ENCODE peak calls at places on chromosomes 16 and 17, in ten cellular contexts. Q, Z, O, K, I, G, R, B, X and N are unnamed samples.

GRCh38 chr17:37530420-37530819 is 40.7 kb downstream of the DUSP14 start:
- DNase-seq in Q (no peak), Z (no peak), O (no peak), K (no peak), I (no peak), G (no peak), R (no peak), B (no peak), X (no peak), N (no peak)

GRCh38 chr17:48068491-48068961 is 20.4 kb downstream of the NFE2L1 start:
- DNase-seq in Q (peak), Z (no peak), O (no peak), K (peak), I (peak), G (no peak), R (no peak), B (peak), X (no peak), N (no peak)

GRCh38 chr17:44863254-44863918 is 15.7 kb downstream of the HIGD1B start:
- DNase-seq in Q (no peak), Z (no peak), O (no peak), K (no peak), I (no peak), G (no peak), R (no peak), B (no peak), X (no peak), N (no peak)

GRCh38 chr17:83080641-83081560 is 1.5 kb downstream of the METRNL start:
- DNase-seq in Q (peak), Z (no peak), O (peak), K (peak), I (peak), G (peak), R (no peak), B (no peak), X (peak), N (no peak)

GRCh38 chr16:77787452-77787851 is 912 bp upstream of the VAT1L start:
- DNase-seq in Q (no peak), Z (no peak), O (no peak), K (no peak), I (no peak), G (no peak), R (no peak), B (no peak), X (no peak), N (no peak)

GRCh38 chr16:49929606-49930005 is 73.7 kb upstream of the ZNF423 start:
- DNase-seq in Q (peak), Z (no peak), O (no peak), K (no peak), I (no peak), G (no peak), R (no peak), B (no peak), X (no peak), N (no peak)

GRCh38 chr17:19485800-19486340 is 47.8 kb upstream of the SLC47A1 start:
- DNase-seq in Q (peak), Z (no peak), O (no peak), K (no peak), I (no peak), G (no peak), R (no peak), B (no peak), X (no peak), N (no peak)

GRCh38 chr17:63954402-63955063 is 18.2 kb downstream of the SCN4A start:
- DNase-seq in Q (peak), Z (no peak), O (no peak), K (no peak), I (no peak), G (no peak), R (no peak), B (no peak), X (peak), N (no peak)

GRCh38 chr16:21274172-21274726 is 3.8 kb downstream of the CRYM start:
- DNase-seq in Q (no peak), Z (no peak), O (no peak), K (no peak), I (no peak), G (no peak), R (no peak), B (no peak), X (peak), N (no peak)

GRCh38 chr17:58918072-58918471 is 162.4 kb downstream of the PPM1E start:
- DNase-seq in Q (no peak), Z (no peak), O (no peak), K (no peak), I (peak), G (no peak), R (no peak), B (no peak), X (no peak), N (no peak)

GRCh38 chr17:31248986-31249385 is 48.1 kb downstream of the OMG start:
- DNase-seq in Q (no peak), Z (no peak), O (no peak), K (no peak), I (no peak), G (peak), R (no peak), B (peak), X (no peak), N (no peak)

GRCh38 chr16:54050281-54051210 is 236.0 kb downstream of the IRX3 start:
- DNase-seq in Q (no peak), Z (no peak), O (no peak), K (peak), I (peak), G (no peak), R (no peak), B (no peak), X (no peak), N (no peak)

GRCh38 chr17:10875411-10875810 is 37.5 kb upstream of the PIRT start:
- DNase-seq in Q (no peak), Z (no peak), O (no peak), K (peak), I (peak), G (peak), R (no peak), B (no peak), X (no peak), N (no peak)

GRCh38 chr17:78532311-78532710 is 44.9 kb downstream of the DNAH17 start:
- DNase-seq in Q (peak), Z (no peak), O (no peak), K (peak), I (no peak), G (no peak), R (no peak), B (no peak), X (no peak), N (no peak)

GRCh38 chr17:59496178-59496577 is 69.2 kb upstream of the DHX40 start:
- DNase-seq in Q (no peak), Z (no peak), O (peak), K (no peak), I (no peak), G (no peak), R (no peak), B (no peak), X (no peak), N (no peak)

GRCh38 chr16:25235991-25236390 is 19.2 kb downstream of the AQP8 start:
- DNase-seq in Q (no peak), Z (no peak), O (no peak), K (no peak), I (peak), G (no peak), R (no peak), B (no peak), X (no peak), N (no peak)

GRCh38 chr17:47850373-47850691 is 631 bp downstream of the SP6 start:
- DNase-seq in Q (peak), Z (no peak), O (no peak), K (no peak), I (no peak), G (no peak), R (no peak), B (no peak), X (no peak), N (no peak)

GRCh38 chr17:39027037-39027436 is 59.8 kb upstream of the FBXO47 start:
- DNase-seq in Q (no peak), Z (peak), O (peak), K (peak), I (peak), G (peak), R (no peak), B (peak), X (peak), N (peak)

GRCh38 chr17:42536048-42536371 is at the start of gene NAGLU:
- DNase-seq in Q (peak), Z (peak), O (peak), K (peak), I (peak), G (peak), R (peak), B (peak), X (peak), N (peak)

DNA sequence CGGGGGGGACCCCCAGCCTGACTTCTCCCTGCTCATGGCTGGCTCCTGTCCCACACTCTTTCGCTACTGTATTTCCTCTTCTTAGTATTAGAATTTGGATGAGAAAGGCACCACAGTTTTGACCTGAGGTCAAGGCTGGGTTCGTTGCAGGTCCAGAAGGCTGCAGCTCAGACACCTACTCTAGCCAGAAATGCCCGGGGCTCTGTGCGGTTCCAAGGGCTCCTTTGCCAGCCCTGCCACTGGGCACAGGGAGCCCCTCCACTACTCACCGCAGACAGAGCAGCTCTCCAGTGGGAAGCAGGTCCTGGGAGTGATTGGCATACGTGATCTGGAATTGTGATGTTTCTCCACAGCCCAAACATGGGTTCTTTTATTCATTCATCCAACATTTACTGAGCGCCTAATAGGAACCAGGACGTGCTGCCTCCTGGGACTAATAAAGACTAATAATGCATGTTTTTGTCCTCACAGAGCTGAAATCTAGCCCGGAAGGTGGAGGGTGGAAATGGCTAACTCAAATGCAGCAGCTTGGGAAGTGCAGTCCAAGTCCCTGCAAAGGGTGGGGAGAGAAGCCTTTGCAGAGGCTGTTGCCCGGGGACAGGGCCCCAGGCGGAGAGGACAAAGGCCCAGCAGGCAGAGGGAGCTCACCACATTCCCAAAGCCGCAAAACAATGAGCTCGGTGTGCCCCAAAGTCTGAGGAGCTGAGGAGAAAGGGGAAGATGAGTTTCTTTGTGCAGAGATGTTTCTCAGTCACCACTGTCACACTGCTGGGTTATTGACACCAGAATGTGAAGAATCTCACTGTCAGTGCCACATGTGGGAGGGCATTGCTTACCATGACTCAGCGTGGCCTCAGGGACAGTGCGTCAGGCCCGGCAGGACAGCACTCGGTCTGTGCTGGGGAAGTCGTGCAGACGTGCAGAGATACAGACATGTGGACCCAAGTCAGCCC is 118.4 kb upstream of the CHMP6 start:
- DNase-seq in Q (peak), Z (no peak), O (no peak), K (peak), I (peak), G (no peak), R (no peak), B (no peak), X (no peak), N (no peak)
- H3K4me3 ChIP-seq in Q (no peak), Z (no peak), O (no peak), K (no peak), I (no peak), G (no peak), R (no peak), B (no peak), X (no peak), N (no peak)

GRCh38 chr17:1997587-1998425 is 27.3 kb downstream of the RTN4RL1 start:
- DNase-seq in Q (no peak), Z (no peak), O (peak), K (peak), I (peak), G (no peak), R (no peak), B (no peak), X (no peak), N (no peak)

GRCh38 chr17:1997146-1997586 is 28.0 kb downstream of the RTN4RL1 start:
- DNase-seq in Q (no peak), Z (no peak), O (no peak), K (no peak), I (no peak), G (no peak), R (no peak), B (no peak), X (no peak), N (no peak)

GRCh38 chr17:1996243-1997145 is 28.6 kb downstream of the RTN4RL1 start:
- DNase-seq in Q (no peak), Z (no peak), O (no peak), K (no peak), I (no peak), G (no peak), R (no peak), B (no peak), X (no peak), N (no peak)

GRCh38 chr17:1999557-2000251 is 25.4 kb downstream of the RTN4RL1 start:
- DNase-seq in Q (no peak), Z (peak), O (peak), K (peak), I (peak), G (peak), R (peak), B (peak), X (no peak), N (no peak)

GRCh38 chr17:1998426-1998784 is 26.7 kb downstream of the RTN4RL1 start:
- DNase-seq in Q (no peak), Z (no peak), O (peak), K (peak), I (peak), G (no peak), R (no peak), B (no peak), X (no peak), N (no peak)
- H3K4me3 ChIP-seq in Q (peak), Z (peak), O (no peak), K (no peak), I (peak), G (no peak), R (peak), B (no peak), X (no peak), N (peak)

GRCh38 chr16:10579575-10579964 is 828 bp downstream of the EMP2 start:
- DNase-seq in Q (no peak), Z (no peak), O (no peak), K (no peak), I (no peak), G (no peak), R (no peak), B (peak), X (no peak), N (no peak)

GRCh38 chr16:10578474-10579316 is 1.7 kb downstream of the EMP2 start:
- DNase-seq in Q (no peak), Z (no peak), O (peak), K (no peak), I (no peak), G (no peak), R (no peak), B (peak), X (no peak), N (no peak)

GRCh38 chr16:10581507-10581906 is 1.1 kb upstream of the EMP2 start:
- DNase-seq in Q (no peak), Z (no peak), O (no peak), K (no peak), I (no peak), G (peak), R (no peak), B (peak), X (no peak), N (no peak)

GRCh38 chr16:10577305-10578202 is 2.8 kb downstream of the EMP2 start:
- DNase-seq in Q (no peak), Z (no peak), O (no peak), K (peak), I (peak), G (no peak), R (no peak), B (peak), X (no peak), N (no peak)

GRCh38 chr16:10579965-10580918 is at the start of gene EMP2:
- DNase-seq in Q (peak), Z (peak), O (peak), K (peak), I (peak), G (peak), R (no peak), B (peak), X (no peak), N (no peak)
- H3K4me3 ChIP-seq in Q (peak), Z (peak), O (peak), K (peak), I (peak), G (peak), R (peak), B (peak), X (peak), N (peak)

DNA sequence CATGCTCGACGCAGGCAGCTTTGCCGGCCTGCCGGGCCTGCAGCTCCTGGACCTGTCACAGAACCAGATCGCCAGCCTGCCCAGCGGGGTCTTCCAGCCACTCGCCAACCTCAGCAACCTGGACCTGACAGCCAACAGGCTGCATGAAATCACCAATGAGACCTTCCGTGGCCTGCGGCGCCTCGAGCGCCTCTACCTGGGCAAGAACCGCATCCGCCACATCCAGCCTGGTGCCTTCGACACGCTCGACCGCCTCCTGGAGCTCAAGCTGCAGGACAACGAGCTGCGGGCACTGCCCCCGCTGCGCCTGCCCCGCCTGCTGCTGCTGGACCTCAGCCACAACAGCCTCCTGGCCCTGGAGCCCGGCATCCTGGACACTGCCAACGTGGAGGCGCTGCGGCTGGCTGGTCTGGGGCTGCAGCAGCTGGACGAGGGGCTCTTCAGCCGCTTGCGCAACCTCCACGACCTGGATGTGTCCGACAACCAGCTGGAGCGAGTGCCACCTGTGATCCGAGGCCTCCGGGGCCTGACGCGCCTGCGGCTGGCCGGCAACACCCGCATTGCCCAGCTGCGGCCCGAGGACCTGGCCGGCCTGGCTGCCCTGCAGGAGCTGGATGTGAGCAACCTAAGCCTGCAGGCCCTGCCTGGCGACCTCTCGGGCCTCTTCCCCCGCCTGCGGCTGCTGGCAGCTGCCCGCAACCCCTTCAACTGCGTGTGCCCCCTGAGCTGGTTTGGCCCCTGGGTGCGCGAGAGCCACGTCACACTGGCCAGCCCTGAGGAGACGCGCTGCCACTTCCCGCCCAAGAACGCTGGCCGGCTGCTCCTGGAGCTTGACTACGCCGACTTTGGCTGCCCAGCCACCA is 9.7 kb downstream of the VASN start:
- DNase-seq in Q (peak), Z (no peak), O (no peak), K (no peak), I (no peak), G (no peak), R (peak), B (no peak), X (no peak), N (no peak)
- H3K4me3 ChIP-seq in Q (no peak), Z (peak), O (no peak), K (no peak), I (no peak), G (no peak), R (no peak), B (no peak), X (no peak), N (no peak)

DNA sequence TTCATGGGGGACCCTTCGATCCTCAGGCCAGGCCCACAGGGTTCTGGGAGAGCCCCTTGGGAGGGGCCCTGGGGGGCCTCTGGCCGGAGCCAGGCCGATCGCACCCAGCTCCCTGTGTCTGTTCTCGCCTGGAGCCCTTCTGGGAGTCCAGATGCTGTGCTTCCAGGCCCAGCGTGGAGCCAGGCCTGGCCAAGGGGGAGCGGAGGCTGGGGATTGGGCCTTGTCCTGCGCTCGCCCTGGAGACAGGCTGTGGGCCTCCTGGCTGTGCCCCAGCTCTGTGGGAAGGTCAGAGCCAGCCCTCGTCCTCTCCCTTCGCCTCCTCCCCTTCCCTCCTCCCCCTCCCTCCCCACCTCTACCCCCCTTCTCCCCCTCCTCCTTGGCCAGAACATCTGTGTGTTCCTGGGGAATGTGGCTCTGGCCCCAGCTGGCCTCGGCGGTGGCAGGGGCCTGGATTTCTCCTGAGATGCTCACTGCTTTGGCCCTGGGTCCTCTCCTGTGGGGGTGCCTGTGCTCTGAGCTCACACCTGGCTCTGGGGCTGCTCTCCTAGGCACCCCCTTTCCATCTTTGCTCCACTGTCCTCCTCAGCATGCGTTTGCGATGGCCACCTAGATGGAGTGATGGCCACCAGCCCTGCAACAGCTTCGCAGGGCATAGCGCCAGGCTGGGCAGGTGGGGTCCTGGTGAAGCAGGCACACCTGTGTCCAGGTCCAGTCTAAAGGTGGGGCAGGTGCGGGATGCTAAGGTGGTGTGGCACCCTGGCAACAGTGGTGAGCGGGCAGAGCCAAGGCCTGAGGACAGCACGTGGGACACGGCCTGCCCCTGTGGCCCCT is 90.6 kb upstream of the CIBAR2 start:
- DNase-seq in Q (peak), Z (peak), O (peak), K (peak), I (peak), G (peak), R (no peak), B (peak), X (no peak), N (no peak)
- H3K4me3 ChIP-seq in Q (no peak), Z (no peak), O (no peak), K (no peak), I (no peak), G (no peak), R (no peak), B (no peak), X (no peak), N (no peak)

DNA sequence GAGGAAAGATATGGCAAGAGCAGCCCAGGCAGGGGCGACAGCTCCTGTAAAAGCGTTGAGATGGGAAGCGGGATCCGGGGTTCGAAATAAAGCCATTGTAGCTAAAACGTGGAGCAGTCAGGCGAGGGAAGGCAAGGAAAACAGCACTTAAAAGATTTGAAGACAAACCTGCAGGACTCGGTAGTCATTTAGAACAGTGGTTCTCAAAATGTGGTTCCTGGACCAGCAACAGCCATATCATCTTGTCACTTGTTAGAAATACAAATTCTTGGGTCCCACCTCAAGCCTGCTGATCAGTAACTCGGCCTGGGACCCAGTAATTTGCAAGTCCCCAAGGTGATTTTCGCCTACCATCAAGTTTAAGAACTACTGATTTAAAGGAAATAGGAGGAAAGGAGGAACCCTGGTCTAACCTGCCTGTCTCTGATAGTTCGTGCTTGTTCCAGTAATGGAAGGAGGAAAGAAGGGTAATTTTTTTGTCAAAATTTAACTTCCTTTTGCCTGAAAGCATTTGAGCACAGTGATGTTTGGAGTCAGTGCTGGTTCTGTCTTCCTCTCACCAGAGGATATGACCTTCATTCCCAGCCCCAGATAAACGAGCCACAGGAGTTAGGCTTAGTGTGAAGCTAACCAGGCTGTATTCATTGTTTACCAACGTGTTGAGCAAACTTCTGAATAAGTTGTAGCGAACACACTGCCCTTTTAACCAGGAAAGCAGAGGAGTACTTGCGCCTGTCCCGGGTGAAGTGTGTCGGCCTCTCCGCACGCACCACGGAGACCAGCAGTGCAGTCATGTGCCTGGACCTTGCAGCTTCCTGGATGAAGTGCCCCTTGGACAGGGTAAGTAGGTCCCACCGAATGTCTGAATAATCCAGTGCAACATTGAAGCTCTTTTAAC is 1.1 kb downstream of the ORC6 start:
- DNase-seq in Q (peak), Z (no peak), O (no peak), K (peak), I (no peak), G (peak), R (no peak), B (peak), X (no peak), N (no peak)
- H3K4me3 ChIP-seq in Q (peak), Z (peak), O (peak), K (peak), I (peak), G (peak), R (peak), B (peak), X (peak), N (peak)